ENCODE peak calls at places on chromosome 12, in five cellular contexts. V is HepG2, S is stomach, U is K562, N is transverse colon. W is an unnamed sample. For H3K36me3, the result is how much of the 10 kb centered on the place peaks cover.

GRCh38 chr12:33605776-33606175 is 166.2 kb upstream of the SYT10 start:
- DNase-seq in V (peak), S (no peak), U (peak), N (no peak), W (no peak)

GRCh38 chr12:1533602-1534304 is 60.6 kb downstream of the FBXL14 start:
- DNase-seq in V (no peak), S (no peak), U (peak), N (peak), W (no peak)

GRCh38 chr12:115639667-115640012 is 637.9 kb downstream of the MED13L start:
- DNase-seq in V (no peak), S (no peak), U (no peak), N (no peak), W (no peak)

GRCh38 chr12:126734738-126735137 is 1532.2 kb upstream of the TMEM132C start:
- DNase-seq in V (no peak), S (no peak), U (no peak), N (no peak), W (no peak)

GRCh38 chr12:38056701-38057689 is 259.6 kb upstream of the ALG10B start:
- DNase-seq in V (no peak), S (no peak), U (no peak), N (no peak), W (no peak)

GRCh38 chr12:89873745-89874144 is 165.1 kb upstream of the ATP2B1 start:
- DNase-seq in V (no peak), S (no peak), U (no peak), N (no peak), W (no peak)

GRCh38 chr12:54016478-54016964 is 7.7 kb downstream of the HOXC8 start:
- DNase-seq in V (no peak), S (no peak), U (no peak), N (no peak), W (no peak)

GRCh38 chr12:47343684-47344567 is 264.2 kb upstream of the AMIGO2 start:
- DNase-seq in V (no peak), S (no peak), U (no peak), N (no peak), W (no peak)

GRCh38 chr12:28108599-28108998 is 81.7 kb upstream of the CCDC91 start:
- DNase-seq in V (no peak), S (no peak), U (peak), N (no peak), W (no peak)

GRCh38 chr12:49206389-49206788 is 17.5 kb upstream of the TUBA1A start:
- DNase-seq in V (no peak), S (no peak), U (no peak), N (no peak), W (no peak)

GRCh38 chr12:49198431-49199155 is 9.7 kb upstream of the TUBA1A start:
- DNase-seq in V (no peak), S (no peak), U (no peak), N (no peak), W (peak)

GRCh38 chr12:49195734-49196133 is 6.9 kb upstream of the TUBA1A start:
- DNase-seq in V (no peak), S (no peak), U (no peak), N (no peak), W (no peak)

GRCh38 chr12:49201595-49202295 is 12.9 kb upstream of the TUBA1A start:
- DNase-seq in V (no peak), S (no peak), U (peak), N (no peak), W (no peak)

DNA sequence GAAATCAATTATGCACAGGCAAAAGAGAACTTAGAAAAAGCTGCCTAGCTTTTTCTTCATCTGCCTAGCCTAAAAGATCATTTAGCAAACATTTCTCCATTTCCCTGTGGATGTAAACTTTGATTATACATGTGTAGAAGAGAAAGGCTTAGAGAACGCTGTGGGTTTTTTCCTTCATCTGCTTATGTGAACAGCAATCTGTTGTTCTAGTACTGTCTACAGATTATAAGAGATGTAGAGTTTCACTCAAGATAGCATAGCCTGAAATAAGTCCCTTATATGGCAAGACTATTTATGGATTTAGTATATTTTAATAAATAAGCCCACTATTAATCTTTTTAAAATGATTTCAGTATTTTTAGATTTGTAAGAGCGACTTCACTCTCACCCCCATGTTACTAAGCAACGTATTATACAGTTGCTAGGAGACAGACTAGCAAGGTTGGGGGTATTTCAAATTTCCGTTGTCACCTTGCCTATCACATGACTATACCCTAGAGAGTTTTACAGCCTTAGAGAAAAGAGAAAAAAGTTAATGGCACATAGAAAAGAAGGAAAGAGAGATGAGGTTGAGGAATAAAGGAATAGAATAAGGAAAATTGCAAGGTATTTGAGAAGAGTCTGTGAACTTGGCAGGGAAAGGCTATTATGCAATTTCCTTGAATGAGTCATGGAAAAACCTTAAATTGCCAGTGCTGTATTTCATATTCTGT is 12.2 kb upstream of the TUBA1A start:
- DNase-seq in V (no peak), S (no peak), U (peak), N (no peak), W (no peak)
- TF ChIP-seq EP300 in V (no peak), S (no peak), U (peak), N (no peak), W (peak)

GRCh38 chr12:9106067-9106466 is 9.7 kb downstream of the A2M start:
- DNase-seq in V (no peak), S (no peak), U (no peak), N (no peak), W (no peak)
- H3K36me3 ChIP-seq in V (under half), S (under half), U (under half), N (under half), W (under half)

DNA sequence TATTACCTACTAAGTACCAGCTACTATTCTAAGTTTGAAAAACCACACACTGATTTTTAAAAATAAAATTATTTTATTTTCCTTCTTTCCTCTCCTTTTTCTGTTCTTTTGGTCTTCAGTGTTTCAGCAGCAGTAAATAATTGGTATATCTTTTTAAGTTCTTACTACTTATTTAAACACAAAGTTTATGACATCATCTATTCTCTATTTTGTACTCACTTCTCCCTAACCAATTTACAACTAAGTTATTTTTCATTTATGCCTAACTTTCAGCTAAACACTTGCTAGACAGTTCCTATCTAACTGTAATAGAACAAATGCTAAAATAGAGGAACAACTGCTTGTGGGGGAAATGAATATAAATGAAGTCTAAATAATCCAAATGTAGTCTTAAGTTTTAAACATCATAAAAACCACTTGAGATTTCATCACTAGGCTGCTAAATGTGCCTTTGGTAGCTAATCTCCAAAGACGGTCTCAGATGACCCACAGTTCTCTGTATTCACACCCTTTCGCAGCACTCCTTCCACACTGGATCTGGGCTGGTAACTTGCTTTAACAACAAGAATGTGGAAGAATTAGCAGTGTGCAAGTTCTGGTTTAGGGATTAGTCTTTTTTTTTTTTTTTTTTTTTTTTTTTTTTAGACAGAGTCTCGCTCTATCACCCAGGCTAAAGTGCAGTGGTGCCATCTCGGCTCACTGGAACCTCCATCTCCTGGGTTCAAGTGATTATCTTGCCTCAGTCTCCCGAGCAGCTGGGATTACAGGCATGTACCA is 41.0 kb downstream of the TFCP2 start:
- DNase-seq in V (no peak), S (no peak), U (no peak), N (no peak), W (no peak)
- TF ChIP-seq EP300 in V (no peak), S (no peak), U (no peak), N (no peak), W (no peak)

GRCh38 chr12:112160611-112161010 is 35.3 kb downstream of the TRAFD1 start:
- DNase-seq in V (no peak), S (no peak), U (no peak), N (no peak), W (peak)

GRCh38 chr12:112163471-112164325 is 38.3 kb downstream of the TRAFD1 start:
- DNase-seq in V (no peak), S (no peak), U (no peak), N (no peak), W (peak)

GRCh38 chr12:112162261-112162790 is 37.0 kb downstream of the TRAFD1 start:
- DNase-seq in V (no peak), S (no peak), U (no peak), N (no peak), W (peak)

GRCh38 chr12:112163056-112163455 is 37.7 kb downstream of the TRAFD1 start:
- DNase-seq in V (no peak), S (no peak), U (no peak), N (no peak), W (peak)

GRCh38 chr12:112161711-112162110 is 36.4 kb downstream of the TRAFD1 start:
- DNase-seq in V (no peak), S (no peak), U (no peak), N (no peak), W (peak)
- H3K36me3 ChIP-seq in V (under half), S (under half), U (under half), N (under half), W (under half)

DNA sequence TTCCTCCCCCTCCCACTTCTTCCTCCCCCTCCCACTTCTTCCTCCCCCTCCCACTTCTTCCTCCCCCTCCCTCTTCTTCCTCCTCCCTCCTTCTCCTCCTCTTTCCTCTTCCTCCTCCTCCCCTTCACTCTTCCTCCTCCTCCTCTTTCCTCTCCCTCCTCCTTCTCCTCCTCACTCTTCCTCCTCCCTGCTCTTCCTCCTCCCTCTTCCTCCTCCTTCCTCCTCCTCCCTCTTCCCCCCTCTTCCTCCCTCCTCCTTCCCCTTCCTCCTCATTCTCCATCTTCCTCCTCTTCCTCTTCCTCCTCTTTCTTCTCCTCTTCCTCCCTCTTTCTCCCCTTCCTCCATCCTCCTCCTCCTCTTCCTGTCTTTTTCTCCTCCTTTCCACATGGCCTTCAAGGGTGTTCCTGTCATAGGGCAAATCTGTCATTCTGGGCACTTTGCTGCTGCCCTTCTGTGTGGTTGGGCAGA is 111.4 kb downstream of the PHETA1 start:
- DNase-seq in V (no peak), S (no peak), U (no peak), N (no peak), W (no peak)
- TF ChIP-seq EP300 in V (no peak), S (no peak), U (no peak), N (no peak), W (no peak)

GRCh38 chr12:286531-287300 is 24.1 kb upstream of the SLC6A13 start:
- DNase-seq in V (no peak), S (no peak), U (no peak), N (no peak), W (no peak)
- H3K36me3 ChIP-seq in V (under half), S (under half), U (under half), N (under half), W (half or more)

GRCh38 chr12:99259040-99259934 is 388.3 kb upstream of the GARIN6 start:
- DNase-seq in V (no peak), S (no peak), U (no peak), N (no peak), W (no peak)
- TF ChIP-seq EP300 in V (no peak), S (no peak), U (no peak), N (no peak), W (no peak)

GRCh38 chr12:49031573-49032161 is 13.1 kb upstream of the PRKAG1 start:
- DNase-seq in V (no peak), S (no peak), U (no peak), N (no peak), W (no peak)

GRCh38 chr12:49032679-49033447 is 14.3 kb upstream of the PRKAG1 start:
- DNase-seq in V (no peak), S (no peak), U (no peak), N (no peak), W (no peak)

GRCh38 chr12:49033611-49034286 is 15.2 kb upstream of the PRKAG1 start:
- DNase-seq in V (no peak), S (no peak), U (no peak), N (no peak), W (no peak)

GRCh38 chr12:49030714-49031572 is 12.4 kb upstream of the PRKAG1 start:
- DNase-seq in V (no peak), S (no peak), U (no peak), N (no peak), W (no peak)

DNA sequence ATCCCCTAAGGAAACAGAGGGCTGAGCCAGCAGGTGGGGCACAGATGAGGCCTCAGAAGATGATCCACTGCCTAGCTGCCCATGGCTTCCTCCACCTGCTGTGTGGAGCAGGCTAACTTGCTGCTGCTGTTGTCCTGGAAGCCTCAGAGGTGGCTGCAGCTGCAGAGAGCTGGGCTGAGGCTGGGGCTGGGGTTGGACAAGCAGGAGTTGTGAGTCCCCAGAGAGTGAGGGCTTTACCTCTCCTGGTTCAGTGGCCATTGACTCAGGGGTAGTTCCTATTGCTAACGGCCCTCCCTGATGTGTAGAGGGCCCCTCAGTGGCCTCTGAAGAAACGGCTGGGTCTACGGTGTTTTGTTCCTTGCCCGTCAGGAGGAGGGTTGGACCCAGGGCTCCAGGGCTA is 13.7 kb upstream of the PRKAG1 start:
- DNase-seq in V (no peak), S (no peak), U (no peak), N (no peak), W (no peak)
- H3K36me3 ChIP-seq in V (under half), S (half or more), U (half or more), N (under half), W (under half)

GRCh38 chr12:6942331-6942665 is 1.3 kb upstream of the RNU7-1 start:
- DNase-seq in V (no peak), S (no peak), U (no peak), N (no peak), W (no peak)

GRCh38 chr12:6943387-6943718 is 263 bp upstream of the RNU7-1 start:
- DNase-seq in V (peak), S (peak), U (peak), N (peak), W (peak)

GRCh38 chr12:6945613-6946012 is 1.8 kb downstream of the C12orf57 start:
- DNase-seq in V (no peak), S (no peak), U (no peak), N (no peak), W (no peak)

GRCh38 chr12:6944381-6945186 is 762 bp downstream of the C12orf57 start:
- DNase-seq in V (peak), S (peak), U (peak), N (peak), W (peak)

GRCh38 chr12:6943719-6944380 is at the start of the genes C12orf57 and RNU7-1:
- DNase-seq in V (peak), S (peak), U (peak), N (peak), W (peak)
- TF ChIP-seq EP300 in V (peak), S (no peak), U (peak), N (no peak), W (no peak)